ENCODE peak calls at places on chromosomes 5 and 9, in four cellular contexts. A, T, Y and M are unnamed samples.

GRCh38 chr5:123036391-123037103 is at the start of gene PPIC:
- DNase-seq in A (peak), T (peak), Y (no peak), M (no peak)

GRCh38 chr5:106964102-106964501 is 706.6 kb downstream of the EFNA5 start:
- DNase-seq in A (peak), T (no peak), Y (no peak), M (peak)

GRCh38 chr5:119470851-119471451 is 18.7 kb downstream of the HSD17B4 start:
- DNase-seq in A (peak), T (peak), Y (peak), M (no peak)

GRCh38 chr9:126548312-126548711 is 65.4 kb upstream of the LMX1B start:
- DNase-seq in A (no peak), T (no peak), Y (no peak), M (no peak)

GRCh38 chr5:132114150-132115121 is 40.8 kb downstream of the CSF2 start:
- DNase-seq in A (no peak), T (no peak), Y (no peak), M (no peak)

GRCh38 chr9:136143215-136144001 is 24.7 kb upstream of the TMEM250 start:
- DNase-seq in A (peak), T (peak), Y (no peak), M (no peak)

GRCh38 chr5:68267044-68267443 is 51.5 kb downstream of the PIK3R1 start:
- DNase-seq in A (no peak), T (no peak), Y (no peak), M (no peak)

GRCh38 chr5:123487298-123487697 is 24.7 kb upstream of the CSNK1G3 start:
- DNase-seq in A (no peak), T (no peak), Y (peak), M (no peak)

GRCh38 chr5:150175536-150175935 is 9.0 kb downstream of the CDX1 start:
- DNase-seq in A (peak), T (peak), Y (no peak), M (no peak)

GRCh38 chr9:108196332-108196731 is 659.5 kb downstream of the ACTL7B start:
- DNase-seq in A (no peak), T (no peak), Y (no peak), M (no peak)

GRCh38 chr9:114122628-114123027 is 23.5 kb upstream of the KIF12 start:
- DNase-seq in A (no peak), T (no peak), Y (no peak), M (no peak)

GRCh38 chr5:76720988-76721569 is 5.2 kb downstream of the F2R start:
- DNase-seq in A (no peak), T (no peak), Y (no peak), M (no peak)

GRCh38 chr9:34991833-34992375 is 2.4 kb downstream of the DNAJB5 start:
- DNase-seq in A (peak), T (peak), Y (no peak), M (no peak)

GRCh38 chr5:76689321-76690026 is 26.5 kb upstream of the F2R start:
- DNase-seq in A (peak), T (no peak), Y (no peak), M (peak)

GRCh38 chr5:52605317-52605991 is 182.3 kb upstream of the ITGA1 start:
- DNase-seq in A (no peak), T (no peak), Y (no peak), M (no peak)

GRCh38 chr9:1879501-1879900 is 135.6 kb upstream of the SMARCA2 start:
- DNase-seq in A (no peak), T (no peak), Y (peak), M (no peak)

GRCh38 chr5:1333986-1334385 is 10.9 kb downstream of the CLPTM1L start:
- DNase-seq in A (no peak), T (no peak), Y (no peak), M (no peak)

DNA sequence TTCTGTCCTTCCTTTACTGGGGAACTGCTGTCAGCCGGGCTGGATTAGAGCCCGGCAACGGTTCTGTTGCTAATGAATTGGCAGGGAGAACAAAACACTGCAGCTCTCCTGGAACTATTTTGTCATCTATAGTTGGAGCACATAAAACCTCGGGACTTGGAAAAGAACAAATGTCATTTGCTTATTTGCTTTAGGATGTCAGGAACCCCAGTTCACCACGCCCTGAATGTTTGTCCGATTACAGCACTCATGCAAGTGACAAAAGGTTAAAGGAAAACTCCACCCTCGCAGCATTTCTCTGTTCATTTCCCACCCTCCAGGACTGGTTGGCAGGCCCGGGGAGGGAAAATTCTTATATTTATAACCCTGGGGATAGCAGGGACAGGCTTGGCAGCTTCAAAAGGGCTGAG is 66.5 kb upstream of the PLPP1 start:
- DNase-seq in A (peak), T (no peak), Y (no peak), M (peak)
- H3K27ac ChIP-seq in A (peak), T (peak), Y (no peak), M (peak)

DNA sequence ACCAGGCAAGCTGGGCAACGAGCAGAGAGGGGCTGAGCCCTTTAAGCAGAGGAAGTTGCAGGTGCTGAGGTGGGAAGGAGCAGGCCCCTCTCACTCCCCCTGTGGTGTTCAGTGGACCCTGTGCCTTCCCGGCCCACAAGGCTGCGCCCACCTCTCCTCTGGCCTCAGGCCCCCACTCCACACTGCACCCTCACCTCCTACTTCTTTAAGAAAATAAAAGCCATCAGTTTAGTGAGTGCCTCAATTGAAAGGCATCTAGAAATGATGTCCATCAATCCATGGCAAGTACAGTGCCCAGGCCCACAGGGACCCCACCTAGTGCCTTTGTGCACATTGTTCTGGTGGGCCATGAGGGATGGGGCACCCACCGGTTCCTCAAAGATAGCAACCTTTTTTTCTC is 158.0 kb downstream of the PAX5 start:
- DNase-seq in A (no peak), T (no peak), Y (no peak), M (no peak)
- H3K27ac ChIP-seq in A (no peak), T (no peak), Y (no peak), M (no peak)

GRCh38 chr5:59222687-59223511 is 640.0 kb downstream of the RAB3C start:
- DNase-seq in A (no peak), T (no peak), Y (no peak), M (no peak)
- H3K27ac ChIP-seq in A (no peak), T (no peak), Y (no peak), M (peak)

DNA sequence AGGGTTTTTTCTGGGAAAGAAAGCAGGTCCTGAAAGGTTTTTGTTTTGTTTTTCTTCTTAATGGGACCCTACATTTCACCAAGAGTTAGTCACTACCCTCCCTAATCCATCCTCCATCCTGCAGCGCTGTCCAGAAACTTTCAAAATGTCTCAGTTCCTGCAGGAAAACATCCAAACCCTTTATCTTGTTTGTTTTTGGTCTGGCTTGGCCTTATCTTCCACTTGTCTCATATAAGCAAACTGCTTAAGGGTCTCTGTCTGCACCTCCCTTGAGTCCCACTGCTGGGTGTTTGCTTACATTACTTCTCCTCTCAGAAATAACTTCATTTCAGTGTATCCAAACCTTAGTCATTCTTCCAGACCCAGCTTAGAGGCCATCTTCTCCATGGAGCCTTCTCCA is 11.0 kb upstream of the TRAF1 start:
- DNase-seq in A (no peak), T (no peak), Y (no peak), M (no peak)
- H3K27ac ChIP-seq in A (no peak), T (no peak), Y (peak), M (no peak)

DNA sequence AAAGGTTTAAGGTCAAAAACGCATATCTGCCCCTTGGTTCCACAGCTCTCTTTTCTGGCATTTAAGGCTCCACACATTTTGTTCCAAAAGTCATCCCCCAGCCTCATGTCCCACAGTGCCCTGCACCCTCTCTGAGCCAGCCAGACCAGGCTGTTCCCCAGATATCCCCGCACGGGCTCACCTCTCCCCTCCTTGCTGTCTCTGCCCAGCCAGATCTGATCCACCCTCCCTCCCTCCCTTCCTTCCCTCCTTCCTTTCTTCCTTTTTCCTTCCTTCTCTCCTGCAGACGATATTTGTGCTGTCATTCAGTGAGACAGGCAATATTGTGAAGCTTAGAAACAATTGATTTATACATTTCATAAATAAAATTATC is 37.0 kb downstream of the DUSP1 start:
- DNase-seq in A (no peak), T (no peak), Y (no peak), M (no peak)
- H3K27ac ChIP-seq in A (no peak), T (no peak), Y (no peak), M (peak)

GRCh38 chr5:140346348-140347221 is at the start of gene HBEGF:
- DNase-seq in A (peak), T (peak), Y (peak), M (no peak)

GRCh38 chr5:140348104-140348503 is 1.7 kb upstream of the HBEGF start:
- DNase-seq in A (peak), T (no peak), Y (no peak), M (peak)

GRCh38 chr5:140347382-140347781 is 979 bp upstream of the HBEGF start:
- DNase-seq in A (no peak), T (no peak), Y (no peak), M (no peak)

GRCh38 chr5:140344683-140345423 is 1.6 kb downstream of the HBEGF start:
- DNase-seq in A (peak), T (peak), Y (no peak), M (no peak)

DNA sequence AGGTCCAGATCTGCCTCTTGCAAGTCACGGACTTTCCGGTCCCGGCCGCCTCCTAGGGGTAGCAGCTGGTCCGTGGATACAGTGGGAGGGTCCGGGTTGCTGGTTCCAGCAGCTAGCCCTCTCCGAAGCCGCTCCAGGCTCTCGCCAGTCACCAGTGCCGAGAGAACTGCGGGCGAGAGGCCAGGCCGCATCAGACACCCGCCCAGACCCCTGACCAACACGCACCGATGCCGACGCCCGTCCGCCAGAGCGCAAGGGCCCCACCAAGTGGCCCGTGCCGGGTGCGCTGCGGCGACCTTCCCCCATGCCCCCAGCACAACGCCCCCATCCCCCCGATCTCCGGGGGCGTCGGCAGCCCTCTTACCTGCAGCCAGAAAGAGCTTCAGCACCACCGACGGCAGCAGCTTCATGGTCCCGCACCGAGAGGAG is 470 bp downstream of the HBEGF start:
- DNase-seq in A (peak), T (peak), Y (no peak), M (no peak)
- H3K27ac ChIP-seq in A (peak), T (no peak), Y (no peak), M (peak)

GRCh38 chr5:9710069-9710468 is 79.9 kb upstream of the TAS2R1 start:
- DNase-seq in A (no peak), T (no peak), Y (no peak), M (no peak)
- H3K27ac ChIP-seq in A (no peak), T (no peak), Y (no peak), M (no peak)

GRCh38 chr9:98730914-98731313 is 22.2 kb upstream of the GABBR2 start:
- DNase-seq in A (no peak), T (no peak), Y (no peak), M (no peak)

GRCh38 chr9:98724810-98725530 is 16.2 kb upstream of the GABBR2 start:
- DNase-seq in A (no peak), T (no peak), Y (no peak), M (no peak)

GRCh38 chr9:98726735-98727134 is 18.0 kb upstream of the GABBR2 start:
- DNase-seq in A (no peak), T (peak), Y (no peak), M (no peak)

GRCh38 chr9:98727428-98727827 is 18.7 kb upstream of the GABBR2 start:
- DNase-seq in A (no peak), T (no peak), Y (no peak), M (no peak)

DNA sequence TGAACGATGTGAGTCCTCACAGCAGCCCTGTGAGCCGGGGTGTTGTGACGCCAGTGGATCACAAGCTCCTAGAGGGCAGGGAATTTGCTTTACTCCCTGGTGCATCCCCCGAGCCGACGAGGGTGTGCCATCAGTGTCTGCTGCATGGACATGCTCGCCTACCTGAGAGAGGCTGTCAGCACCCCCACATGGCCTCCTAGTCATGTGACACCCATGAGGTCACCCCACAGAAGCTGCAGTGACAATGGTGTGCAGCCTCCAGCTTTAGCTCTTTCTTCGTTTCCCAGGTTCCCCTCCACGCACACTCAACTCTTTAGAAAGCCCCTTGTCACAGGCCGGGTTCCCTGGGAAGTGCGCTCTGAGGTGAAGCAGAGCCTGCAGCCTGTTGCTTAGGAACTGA is 19.8 kb upstream of the GABBR2 start:
- DNase-seq in A (no peak), T (no peak), Y (no peak), M (no peak)
- H3K27ac ChIP-seq in A (no peak), T (no peak), Y (no peak), M (no peak)

DNA sequence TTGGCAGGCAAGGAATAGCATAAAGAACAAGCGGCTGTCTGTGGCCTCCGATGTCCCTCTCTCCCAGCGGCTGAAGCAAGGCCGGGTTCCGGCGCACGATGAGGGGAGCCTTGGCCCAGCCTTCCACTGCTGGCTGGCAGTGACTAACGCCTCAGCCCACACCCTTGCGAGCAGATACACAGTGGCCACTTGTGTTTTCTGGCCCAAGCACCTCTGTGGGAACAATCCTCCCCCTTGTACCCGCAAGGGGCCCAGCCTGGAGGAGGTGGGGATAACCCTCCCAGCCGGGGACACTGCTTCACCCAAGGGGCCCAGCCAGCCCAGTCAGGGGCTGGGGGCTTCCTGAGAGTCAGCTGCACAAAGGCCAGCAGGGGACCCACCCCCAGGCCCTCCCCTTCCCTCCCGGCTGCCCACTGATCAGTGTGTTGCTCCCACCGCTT is 23.2 kb downstream of the STK10 start:
- DNase-seq in A (no peak), T (no peak), Y (no peak), M (no peak)
- H3K27ac ChIP-seq in A (no peak), T (no peak), Y (no peak), M (no peak)